ENCODE peak calls at places on chromosomes 11 and 22, in five cellular contexts. U is HCT116, W is endothelial cell of umbilical vein, Z is HepG2, F is H1. J is an unnamed sample.

GRCh38 chr22:19057999-19058491 is 64.2 kb downstream of the DGCR2 start:
- DNase-seq in U (no peak), W (no peak), Z (no peak), F (no peak), J (no peak)

GRCh38 chr11:65571420-65571819 is 918 bp upstream of the FAM89B start:
- DNase-seq in U (no peak), W (no peak), Z (no peak), F (no peak), J (no peak)

GRCh38 chr22:36257948-36258674 is 5.2 kb downstream of the APOL1 start:
- DNase-seq in U (no peak), W (no peak), Z (no peak), F (no peak), J (no peak)

GRCh38 chr22:35493074-35493473 is 47.6 kb upstream of the RASD2 start:
- DNase-seq in U (no peak), W (no peak), Z (no peak), F (no peak), J (no peak)

GRCh38 chr11:44536779-44537516 is 28.5 kb upstream of the CD82 start:
- DNase-seq in U (no peak), W (no peak), Z (no peak), F (no peak), J (peak)

GRCh38 chr11:60193687-60194433 is 11.0 kb upstream of the MS4A6A start:
- DNase-seq in U (peak), W (peak), Z (peak), F (peak), J (peak)

GRCh38 chr22:27286711-27287110 is 514.8 kb downstream of the MN1 start:
- DNase-seq in U (no peak), W (no peak), Z (no peak), F (no peak), J (peak)

GRCh38 chr22:45469573-45470383 is 32.9 kb upstream of the FBLN1 start:
- DNase-seq in U (no peak), W (no peak), Z (no peak), F (no peak), J (no peak)

GRCh38 chr22:27537481-27537891 is 264.1 kb downstream of the MN1 start:
- DNase-seq in U (no peak), W (peak), Z (no peak), F (no peak), J (no peak)

GRCh38 chr11:22780914-22781593 is 48.5 kb downstream of the SVIP start:
- DNase-seq in U (no peak), W (no peak), Z (no peak), F (no peak), J (peak)

GRCh38 chr22:30694638-30695350 is at the start of gene OSBP2:
- DNase-seq in U (no peak), W (peak), Z (no peak), F (no peak), J (peak)

GRCh38 chr22:29205598-29206371 is at the start of gene EMID1:
- DNase-seq in U (no peak), W (peak), Z (no peak), F (no peak), J (peak)
- TF ChIP-seq POLR2AphosphoS5 in U (peak), W (no peak), Z (no peak), F (no peak), J (no peak)

GRCh38 chr11:113270080-113270479 is 44.3 kb upstream of the TTC12 start:
- DNase-seq in U (no peak), W (no peak), Z (no peak), F (no peak), J (no peak)
- H3K9ac ChIP-seq in U (no peak), W (no peak), Z (no peak), F (no peak), J (no peak)

GRCh38 chr22:46596819-46597218 is 23.4 kb upstream of the GRAMD4 start:
- DNase-seq in U (peak), W (no peak), Z (no peak), F (no peak), J (no peak)

GRCh38 chr22:46596032-46596441 is 24.1 kb upstream of the GRAMD4 start:
- DNase-seq in U (no peak), W (no peak), Z (no peak), F (no peak), J (peak)

GRCh38 chr22:46598224-46598623 is 22.0 kb upstream of the GRAMD4 start:
- DNase-seq in U (no peak), W (no peak), Z (no peak), F (no peak), J (no peak)

GRCh38 chr22:46600397-46600796 is 19.8 kb upstream of the GRAMD4 start:
- DNase-seq in U (no peak), W (no peak), Z (no peak), F (no peak), J (no peak)

GRCh38 chr22:46598737-46599424 is 21.3 kb upstream of the GRAMD4 start:
- DNase-seq in U (no peak), W (no peak), Z (no peak), F (no peak), J (no peak)
- TF ChIP-seq POLR2AphosphoS5 in U (no peak), W (no peak), Z (no peak), F (no peak), J (no peak)

GRCh38 chr22:44180706-44181032 is at the start of gene PARVG:
- DNase-seq in U (no peak), W (no peak), Z (no peak), F (no peak), J (no peak)
- H3K9ac ChIP-seq in U (no peak), W (no peak), Z (no peak), F (no peak), J (no peak)

GRCh38 chr11:69540118-69541000 is 58.9 kb downstream of the LINC01488 start:
- DNase-seq in U (no peak), W (peak), Z (peak), F (no peak), J (peak)

GRCh38 chr11:69537126-69537525 is 55.7 kb downstream of the LINC01488 start:
- DNase-seq in U (no peak), W (no peak), Z (no peak), F (no peak), J (no peak)

GRCh38 chr11:69539416-69540117 is 58.1 kb downstream of the LINC01488 start:
- DNase-seq in U (no peak), W (no peak), Z (no peak), F (no peak), J (no peak)

GRCh38 chr11:69537855-69538640 is 56.6 kb downstream of the LINC01488 start:
- DNase-seq in U (no peak), W (no peak), Z (no peak), F (no peak), J (no peak)

DNA sequence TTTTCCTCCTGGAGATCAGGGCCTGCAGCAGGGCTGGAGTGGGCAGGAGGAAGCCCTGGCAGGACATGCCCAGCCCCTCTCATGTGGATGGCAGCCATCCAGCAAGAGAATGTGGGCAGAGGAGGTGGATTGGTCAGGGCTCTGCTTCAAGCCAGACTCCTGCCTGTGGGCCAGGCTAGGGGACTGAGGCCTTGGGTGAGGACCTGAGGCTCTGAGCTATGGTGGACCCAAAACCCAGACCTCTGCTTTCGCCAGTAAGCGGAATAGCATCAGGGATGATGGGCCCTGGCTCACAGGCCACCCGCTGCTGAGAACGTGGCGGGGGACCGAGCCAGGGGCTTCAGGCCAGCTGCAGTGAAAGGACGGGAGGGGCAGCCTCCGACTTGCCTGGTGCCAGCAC is 57.4 kb downstream of the LINC01488 start:
- DNase-seq in U (no peak), W (peak), Z (no peak), F (no peak), J (peak)
- TF ChIP-seq POLR2AphosphoS5 in U (no peak), W (no peak), Z (no peak), F (no peak), J (no peak)

GRCh38 chr11:122692444-122692843 is 36.9 kb downstream of the UBASH3B start:
- DNase-seq in U (no peak), W (no peak), Z (no peak), F (no peak), J (no peak)
- H3K9ac ChIP-seq in U (no peak), W (no peak), Z (no peak), F (no peak), J (no peak)